ENCODE peak calls at places on chromosomes 5 and 9, in four cellular contexts. One of them, this sample, is unnamed.

GRCh38 chr5:67636091-67636490 is 439.5 kb upstream of the CD180 start:
- DNase-seq in GF-D8: no peak
- DNase-seq in germinal center: no peak
- DNase-seq in stimulated activated CD4-positive, alpha-beta T cell treated with anti-CD3 and anti-CD28 coated beads, TNF-alpha, amount 100 ng/mL, for 1 hour: no peak
- DNase-seq in this sample: no peak

GRCh38 chr9:86792136-86792535 is 155.2 kb downstream of the GAS1 start:
- DNase-seq in GF-D8: no peak
- DNase-seq in germinal center: no peak
- DNase-seq in stimulated activated CD4-positive, alpha-beta T cell treated with anti-CD3 and anti-CD28 coated beads, TNF-alpha, amount 100 ng/mL, for 1 hour: no peak
- DNase-seq in this sample: no peak

GRCh38 chr5:54761213-54761701 is 224.1 kb downstream of the ESM1 start:
- DNase-seq in GF-D8: no peak
- DNase-seq in germinal center: no peak
- DNase-seq in stimulated activated CD4-positive, alpha-beta T cell treated with anti-CD3 and anti-CD28 coated beads, TNF-alpha, amount 100 ng/mL, for 1 hour: no peak
- DNase-seq in this sample: no peak

GRCh38 chr5:176611435-176611834 is 1.5 kb upstream of the GPRIN1 start:
- DNase-seq in GF-D8: no peak
- DNase-seq in germinal center: peak
- DNase-seq in stimulated activated CD4-positive, alpha-beta T cell treated with anti-CD3 and anti-CD28 coated beads, TNF-alpha, amount 100 ng/mL, for 1 hour: peak
- DNase-seq in this sample: peak

GRCh38 chr9:96241391-96241809 is 60.6 kb downstream of the HSD17B3 start:
- DNase-seq in germinal center: no peak
- DNase-seq in stimulated activated CD4-positive, alpha-beta T cell treated with anti-CD3 and anti-CD28 coated beads, TNF-alpha, amount 100 ng/mL, for 1 hour: no peak
- DNase-seq in GF-D8: peak
- DNase-seq in this sample: no peak

GRCh38 chr5:88675758-88676636 is 207.0 kb downstream of the MEF2C start:
- DNase-seq in stimulated activated CD4-positive, alpha-beta T cell treated with anti-CD3 and anti-CD28 coated beads, TNF-alpha, amount 100 ng/mL, for 1 hour: no peak
- DNase-seq in germinal center: peak
- DNase-seq in GF-D8: peak
- DNase-seq in this sample: no peak

GRCh38 chr9:35112257-35113020 is 3.2 kb downstream of the ATOSB start:
- DNase-seq in stimulated activated CD4-positive, alpha-beta T cell treated with anti-CD3 and anti-CD28 coated beads, TNF-alpha, amount 100 ng/mL, for 1 hour: no peak
- DNase-seq in germinal center: no peak
- DNase-seq in GF-D8: no peak
- DNase-seq in this sample: no peak

GRCh38 chr9:100063185-100063584 is 35.6 kb downstream of the ERP44 start:
- DNase-seq in germinal center: no peak
- DNase-seq in GF-D8: no peak
- DNase-seq in stimulated activated CD4-positive, alpha-beta T cell treated with anti-CD3 and anti-CD28 coated beads, TNF-alpha, amount 100 ng/mL, for 1 hour: no peak
- DNase-seq in this sample: no peak